ENCODE peak calls at places on chromosome 2, in six cellular contexts. J, O, U, H, V and Z are unnamed samples.

GRCh38 chr2:99559075-99559662 is 69.4 kb upstream of the REV1 start:
- DNase-seq in V (peak; percentile 83), H (peak; percentile 97), O (peak; percentile 81), J (peak; percentile 72), U (peak; percentile 67), Z (peak; percentile 76)

GRCh38 chr2:237384672-237385020 is 29.3 kb downstream of the COL6A3 start:
- DNase-seq in U (no peak), J (no peak), O (no peak), H (no peak), V (no peak), Z (no peak)

GRCh38 chr2:149921911-149922616 is 334.5 kb upstream of the MMADHC start:
- DNase-seq in O (no peak), J (peak; percentile 48), U (peak; percentile 35), V (no peak), H (no peak), Z (no peak)

GRCh38 chr2:231321556-231322334 is 73.8 kb upstream of the B3GNT7 start:
- DNase-seq in V (no peak), U (no peak), O (no peak), J (no peak), H (peak; percentile 29), Z (no peak)

GRCh38 chr2:38698604-38699003 is 32.7 kb downstream of the GALM start:
- DNase-seq in V (no peak), U (no peak), H (no peak), J (no peak), O (no peak), Z (no peak)

GRCh38 chr2:69827796-69828540 is 1.5 kb upstream of the GMCL1 start:
- DNase-seq in O (no peak), H (no peak), V (no peak), J (no peak), U (no peak), Z (no peak)

GRCh38 chr2:66445076-66445724 is 10.3 kb downstream of the MEIS1 start:
- DNase-seq in O (peak; percentile 53), V (no peak), U (no peak), J (peak; percentile 72), H (peak; percentile 70), Z (no peak)

GRCh38 chr2:145644820-145645302 is 1124.9 kb upstream of the ZEB2 start:
- DNase-seq in V (no peak), U (peak; percentile 11), H (no peak), O (no peak), J (no peak), Z (no peak)

GRCh38 chr2:105873281-105873680 is 128.6 kb downstream of the NCK2 start:
- DNase-seq in J (peak; percentile 10), O (no peak), H (no peak), V (no peak), U (no peak), Z (no peak)

GRCh38 chr2:46032996-46033395 is 264.2 kb upstream of the EPAS1 start:
- DNase-seq in H (no peak), U (no peak), O (no peak), J (no peak), V (no peak), Z (no peak)

GRCh38 chr2:46695283-46695682 is 215.9 kb downstream of the TMEM247 start:
- DNase-seq in H (no peak), J (no peak), U (no peak), O (no peak), V (no peak), Z (no peak)

GRCh38 chr2:158024288-158024898 is 77.3 kb upstream of the UPP2 start:
- DNase-seq in O (no peak), V (peak; percentile 42), U (peak; percentile 31), J (peak; percentile 53), H (peak; percentile 79), Z (peak; percentile 46)

GRCh38 chr2:62663443-62663842 is 42.1 kb upstream of the EHBP1 start:
- DNase-seq in O (no peak), H (no peak), J (peak; percentile 81), U (peak; percentile 91), V (no peak), Z (no peak)

GRCh38 chr2:216318470-216318869 is 53.8 kb downstream of the MARCHF4 start:
- DNase-seq in V (no peak), J (no peak), U (no peak), H (no peak), O (peak; percentile 63), Z (no peak)

GRCh38 chr2:137913169-137913568 is 51.1 kb upstream of the HNMT start:
- DNase-seq in H (no peak), V (no peak), J (no peak), O (no peak), U (no peak), Z (no peak)

GRCh38 chr2:26694001-26694400 is 1.5 kb downstream of the KCNK3 start:
- DNase-seq in J (no peak), O (no peak), U (no peak), V (no peak), H (no peak), Z (no peak)

DNA sequence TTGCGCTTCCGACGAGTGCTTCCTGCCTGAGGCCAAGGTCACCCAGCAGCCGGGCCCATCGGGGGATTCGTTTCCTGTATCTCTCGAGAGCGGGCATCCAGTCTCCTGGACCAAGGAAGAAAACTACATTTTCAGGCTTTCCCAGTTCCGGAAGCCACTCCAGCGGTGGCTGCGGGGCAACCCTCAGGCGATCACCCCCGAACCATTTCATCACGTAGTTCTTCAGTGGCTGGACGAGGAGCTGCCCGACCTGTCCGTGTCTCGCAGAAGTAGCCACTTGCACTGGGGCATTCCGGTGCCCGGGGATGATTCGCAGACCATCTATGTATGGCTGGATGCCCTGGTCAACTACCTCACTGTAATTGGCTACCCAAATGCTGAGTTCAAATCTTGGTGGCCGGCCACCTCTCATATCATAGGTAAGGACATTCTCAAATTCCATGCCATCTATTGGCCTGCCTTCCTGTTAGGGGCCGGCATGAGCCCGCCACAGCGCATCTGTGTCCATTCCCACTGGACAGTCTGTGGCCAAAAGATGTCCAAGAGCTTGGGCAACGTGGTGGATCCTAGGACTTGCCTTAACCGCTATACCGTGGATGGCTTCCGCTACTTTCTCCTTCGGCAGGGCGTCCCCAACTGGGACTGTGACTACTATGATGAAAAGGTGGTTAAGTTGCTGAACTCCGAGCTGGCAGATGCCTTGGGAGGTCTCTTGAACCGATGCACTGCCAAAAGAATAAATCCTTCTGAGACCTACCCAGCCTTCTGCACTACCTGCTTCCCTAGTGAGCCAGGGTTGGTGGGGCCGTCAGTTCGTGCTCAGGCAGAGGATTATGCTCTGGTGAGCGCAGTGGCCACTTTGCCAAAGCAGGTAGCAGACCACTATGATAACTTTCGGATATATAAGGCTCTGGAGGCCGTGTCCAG is 1.0 kb downstream of the MARS2 start:
- DNase-seq in U (peak; percentile 11), V (no peak), J (peak; percentile 29), O (peak; percentile 30), H (no peak), Z (no peak)
- H3K27ac ChIP-seq in U (peak overlapping the region; percentile 49), V (no peak overlapping the region), J (no peak overlapping the region), O (no peak overlapping the region), H (no peak overlapping the region), Z (no peak overlapping the region)

DNA sequence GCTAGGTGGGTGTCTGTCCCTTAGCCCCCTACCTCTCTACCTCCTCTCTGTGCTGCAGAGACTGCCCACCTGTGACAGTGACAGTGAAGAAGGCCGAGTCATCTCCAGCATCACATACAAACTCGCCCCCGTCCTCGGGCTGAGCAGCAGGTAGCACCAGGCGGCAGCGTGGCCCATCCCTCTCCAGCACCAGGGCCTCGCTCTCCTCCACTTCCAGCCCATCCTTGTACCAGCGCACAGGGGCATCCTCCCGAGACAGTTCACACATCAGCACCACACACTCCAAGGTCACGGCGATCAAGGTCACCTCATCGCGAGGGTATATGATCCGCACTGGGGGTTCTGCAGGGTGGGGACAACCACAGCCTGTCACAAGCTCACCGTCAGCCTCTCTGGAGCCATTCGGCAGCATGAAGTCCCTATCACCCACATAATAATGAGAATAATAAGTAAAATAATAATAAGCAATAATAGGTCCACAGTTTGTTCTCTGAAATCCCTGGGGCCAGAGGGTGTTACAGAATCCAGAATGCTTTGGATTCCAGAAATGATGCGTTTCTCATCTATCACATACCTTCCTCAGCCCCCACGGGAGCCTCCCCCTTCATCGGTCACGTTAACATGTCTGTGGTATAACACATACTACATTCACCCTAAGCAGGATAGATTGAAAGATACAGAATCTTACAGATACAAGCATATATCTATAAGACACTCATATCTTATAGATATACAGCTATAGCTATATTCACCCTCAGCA is 12.0 kb downstream of the OBSL1 start:
- DNase-seq in J (no peak), U (no peak), H (no peak), O (no peak), V (no peak), Z (no peak)
- H3K14ac ChIP-seq in J (no peak overlapping the region), U (no peak overlapping the region), H (no peak overlapping the region), O (no peak overlapping the region), V (no peak overlapping the region), Z (no peak overlapping the region)

DNA sequence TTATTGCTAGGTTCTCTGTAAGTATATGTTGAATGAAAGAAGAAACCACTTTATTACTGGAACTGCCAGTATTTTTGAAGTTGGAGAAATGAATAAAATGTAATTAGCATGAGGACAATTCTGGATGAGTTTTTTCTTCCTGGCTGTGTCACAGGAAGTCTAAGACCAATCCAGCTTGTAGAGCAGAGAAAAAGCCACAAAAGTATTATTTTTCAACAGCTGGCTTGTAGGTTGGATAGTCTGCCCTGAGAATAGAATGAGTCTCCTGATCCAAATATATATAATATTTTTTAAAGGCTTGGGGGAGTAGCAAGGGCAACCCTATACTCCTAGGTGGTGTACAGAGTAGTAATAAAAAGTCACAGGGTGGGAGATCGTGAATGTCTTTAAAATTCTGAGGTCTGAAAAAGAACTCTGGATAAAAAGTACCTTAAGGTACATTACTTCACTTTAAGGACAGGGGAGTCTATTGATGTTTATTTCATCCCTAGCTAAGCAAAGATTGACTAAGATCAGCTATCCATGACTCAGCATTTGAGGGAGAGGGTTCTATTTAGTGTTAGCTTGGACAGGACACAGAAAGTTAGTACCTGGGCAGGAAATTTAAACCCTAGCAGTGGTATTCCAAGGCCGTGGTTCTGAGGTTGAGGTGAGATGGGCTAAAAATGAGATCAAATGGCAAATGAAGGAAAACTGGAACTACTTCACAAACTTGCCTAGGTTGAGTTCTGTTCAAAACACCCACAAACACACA is 31.7 kb downstream of the SLC40A1 start:
- DNase-seq in J (peak; percentile 39), U (peak; percentile 46), O (no peak), H (no peak), V (no peak), Z (no peak)
- H4K8ac ChIP-seq in J (peak overlapping the region; percentile 28), U (no peak overlapping the region), O (no peak overlapping the region), H (no peak overlapping the region), V (no peak overlapping the region), Z (no peak overlapping the region)

DNA sequence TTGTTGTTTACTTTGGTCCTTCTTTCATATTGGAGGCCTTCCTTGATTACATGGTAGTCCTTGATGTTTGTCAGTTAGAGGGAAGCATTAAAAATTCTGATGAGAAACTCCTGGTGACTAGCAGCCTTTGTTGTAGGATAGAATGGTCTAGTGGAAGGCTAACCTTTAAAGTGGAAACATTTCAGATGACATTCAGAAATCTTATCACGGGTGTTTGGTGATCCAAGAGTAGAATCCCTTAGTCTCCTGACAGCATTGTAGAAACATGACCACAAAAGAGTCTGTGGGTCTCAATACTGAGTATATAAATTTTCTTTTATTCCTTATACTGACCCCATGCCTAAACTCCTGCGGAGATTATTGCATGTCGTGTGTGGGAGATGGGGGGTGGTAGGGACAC is 13.4 kb downstream of the MARCHF7 start:
- DNase-seq in O (no peak), J (no peak), H (no peak), U (no peak), V (no peak), Z (no peak)
- H3K27ac ChIP-seq in O (no peak overlapping the region), J (no peak overlapping the region), H (no peak overlapping the region), U (no peak overlapping the region), V (no peak overlapping the region), Z (no peak overlapping the region)